ENCODE peak calls at places on chromosome 16, in five cellular contexts. D is Jurkat, Clone E6-1; R is fibroblast of lung; V is mesenchymal stem cell; C is Peyer's patch. N is an unnamed sample.

GRCh38 chr16:82874672-82875071 is 247.9 kb downstream of the CDH13 start:
- DNase-seq in R (no peak), V (no peak), D (no peak), C (no peak), N (no peak)

GRCh38 chr16:67915831-67916723 is 15.6 kb downstream of the CTRL start:
- DNase-seq in V (no peak), D (no peak), R (peak), C (peak), N (no peak)

GRCh38 chr16:58038219-58038641 is 12.7 kb downstream of the MMP15 start:
- DNase-seq in C (peak), D (no peak), V (no peak), R (no peak), N (no peak)

GRCh38 chr16:68227850-68228553 is 7.9 kb downstream of the ESRP2 start:
- DNase-seq in C (no peak), V (no peak), D (no peak), R (no peak), N (no peak)

GRCh38 chr16:23323224-23324030 is 21.3 kb downstream of the SCNN1B start:
- DNase-seq in D (no peak), V (no peak), R (no peak), C (no peak), N (no peak)

GRCh38 chr16:72859581-72859980 is 188.3 kb downstream of the ZFHX3 start:
- DNase-seq in V (no peak), R (no peak), D (no peak), C (no peak), N (no peak)

GRCh38 chr16:70746708-70747424 is 54.1 kb downstream of the VAC14 start:
- DNase-seq in D (peak), V (peak), R (peak), C (peak), N (peak)

GRCh38 chr16:85187002-85187401 is 74.7 kb upstream of the CIBAR2 start:
- DNase-seq in D (no peak), V (peak), C (no peak), R (peak), N (peak)

GRCh38 chr16:78348886-78349285 is 249.4 kb downstream of the WWOX start:
- DNase-seq in C (no peak), V (no peak), R (no peak), D (no peak), N (no peak)

GRCh38 chr16:73951541-73951940 is 345.1 kb upstream of the PSMD7 start:
- DNase-seq in R (no peak), V (no peak), D (no peak), C (no peak), N (no peak)

GRCh38 chr16:58543685-58544084 is 28.4 kb downstream of the SETD6 start:
- DNase-seq in V (no peak), C (no peak), R (no peak), D (no peak), N (no peak)

GRCh38 chr16:47317465-47318240 is 143.2 kb downstream of the ITFG1 start:
- DNase-seq in V (no peak), D (no peak), C (no peak), R (peak), N (no peak)

GRCh38 chr16:22631264-22631663 is 120.6 kb downstream of the NPIPB5 start:
- DNase-seq in D (no peak), V (no peak), C (no peak), R (no peak), N (no peak)

GRCh38 chr16:54176376-54176901 is 110.1 kb downstream of the IRX3 start:
- DNase-seq in D (no peak), V (no peak), R (no peak), C (no peak), N (peak)

GRCh38 chr16:47258874-47259461 is 115.2 kb upstream of the NETO2 start:
- DNase-seq in R (peak), D (peak), V (peak), C (no peak), N (peak)

GRCh38 chr16:68961778-68962402 is 118.6 kb downstream of the TANGO6 start:
- DNase-seq in R (no peak), V (no peak), C (no peak), D (no peak), N (no peak)

GRCh38 chr16:63422633-63423032 is 1386.4 kb upstream of the CDH8 start:
- DNase-seq in C (no peak), D (no peak), R (no peak), V (no peak), N (no peak)

GRCh38 chr16:50306287-50306686 is 39.9 kb downstream of the ADCY7 start:
- DNase-seq in R (no peak), V (no peak), D (no peak), C (peak), N (no peak)

GRCh38 chr16:53740933-53741531 is 37.1 kb downstream of the FTO start:
- DNase-seq in D (no peak), V (no peak), R (no peak), C (no peak), N (no peak)

GRCh38 chr16:525520-526180 is 1.9 kb upstream of the CAPN15 start:
- DNase-seq in D (peak), C (peak), V (peak), R (peak), N (peak)

GRCh38 chr16:89801800-89802199 is 14.6 kb downstream of the FANCA start:
- DNase-seq in D (no peak), R (no peak), V (no peak), C (no peak), N (peak)

GRCh38 chr16:27444015-27444414 is 42.0 kb downstream of the IL21R start:
- DNase-seq in V (peak), R (peak), C (no peak), D (no peak), N (no peak)

GRCh38 chr16:31727553-31727952 is 146.1 kb upstream of the ZNF267 start:
- DNase-seq in C (no peak), R (no peak), D (no peak), V (no peak), N (no peak)

GRCh38 chr16:3183445-3184139 is 4.4 kb upstream of the OR1F1 start:
- DNase-seq in C (peak), D (no peak), R (peak), V (peak), N (no peak)
- H3K4me3 ChIP-seq in C (peak), D (no peak), R (peak), V (peak), N (peak)

GRCh38 chr16:12317121-12317810 is 340.7 kb downstream of the SNX29 start:
- DNase-seq in D (no peak), C (no peak), R (no peak), V (no peak), N (no peak)
- H3K4me3 ChIP-seq in D (no peak), C (no peak), R (no peak), V (no peak), N (no peak)

GRCh38 chr16:9107025-9107970 is 15.9 kb downstream of the HAPSTR1 start:
- DNase-seq in V (no peak), R (no peak), D (no peak), C (no peak), N (peak)

GRCh38 chr16:9102379-9102778 is 10.9 kb downstream of the HAPSTR1 start:
- DNase-seq in R (peak), C (no peak), V (peak), D (no peak), N (peak)

GRCh38 chr16:9105189-9105588 is 13.7 kb downstream of the HAPSTR1 start:
- DNase-seq in D (no peak), C (no peak), V (peak), R (peak), N (peak)

GRCh38 chr16:9102943-9103342 is 11.5 kb downstream of the HAPSTR1 start:
- DNase-seq in R (no peak), C (no peak), V (no peak), D (peak), N (no peak)

GRCh38 chr16:9103546-9103945 is 12.1 kb downstream of the HAPSTR1 start:
- DNase-seq in V (no peak), R (no peak), D (no peak), C (no peak), N (no peak)
- H3K4me3 ChIP-seq in V (no peak), R (no peak), D (no peak), C (no peak), N (no peak)

DNA sequence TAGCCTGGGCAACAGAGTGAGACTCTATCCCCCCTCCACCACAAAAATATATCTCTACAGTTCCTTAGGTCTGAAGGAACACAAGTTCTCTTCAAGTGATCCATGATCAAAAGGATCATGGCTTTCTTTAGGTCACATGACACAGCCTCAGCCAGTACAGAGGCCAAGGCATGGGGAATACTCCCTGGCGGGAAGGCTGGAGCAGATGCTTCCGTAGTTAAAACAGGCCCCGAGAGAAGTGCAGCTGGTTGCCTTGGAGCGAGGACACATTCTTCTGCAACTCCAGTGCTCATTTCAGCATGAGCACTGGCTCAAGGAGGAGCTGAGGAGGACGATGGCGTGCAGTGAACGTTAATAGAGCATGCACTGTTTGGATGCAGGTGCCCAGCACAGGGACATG is 13.5 kb downstream of the CDIP1 start:
- DNase-seq in D (no peak), C (no peak), R (no peak), V (no peak), N (no peak)
- H3K4me3 ChIP-seq in D (no peak), C (no peak), R (no peak), V (no peak), N (no peak)

GRCh38 chr16:13958438-13958837 is 38.5 kb downstream of the ERCC4 start:
- DNase-seq in C (no peak), V (no peak), R (no peak), D (no peak), N (peak)

GRCh38 chr16:13957197-13958078 is 37.5 kb downstream of the ERCC4 start:
- DNase-seq in V (peak), R (peak), C (peak), D (no peak), N (peak)

GRCh38 chr16:13959626-13960025 is 39.7 kb downstream of the ERCC4 start:
- DNase-seq in C (no peak), D (no peak), R (no peak), V (no peak), N (no peak)

GRCh38 chr16:13953501-13953900 is 33.5 kb downstream of the ERCC4 start:
- DNase-seq in C (no peak), V (no peak), D (no peak), R (no peak), N (no peak)

GRCh38 chr16:13956635-13957196 is 36.8 kb downstream of the ERCC4 start:
- DNase-seq in V (no peak), D (no peak), C (no peak), R (no peak), N (no peak)
- H3K4me3 ChIP-seq in V (no peak), D (no peak), C (peak), R (peak), N (peak)

GRCh38 chr16:48383877-48384304 is 1.3 kb downstream of the SIAH1 start:
- DNase-seq in R (peak), V (peak), D (peak), C (no peak), N (no peak)

GRCh38 chr16:48384305-48384981 is 770 bp downstream of the SIAH1 start:
- DNase-seq in R (peak), C (peak), V (peak), D (no peak), N (peak)

GRCh38 chr16:48384982-48385271 is 286 bp downstream of the SIAH1 start:
- DNase-seq in R (peak), C (no peak), V (peak), D (no peak), N (peak)

GRCh38 chr16:48385272-48385953 is at the start of gene SIAH1:
- DNase-seq in V (peak), D (peak), R (peak), C (peak), N (peak)

DNA sequence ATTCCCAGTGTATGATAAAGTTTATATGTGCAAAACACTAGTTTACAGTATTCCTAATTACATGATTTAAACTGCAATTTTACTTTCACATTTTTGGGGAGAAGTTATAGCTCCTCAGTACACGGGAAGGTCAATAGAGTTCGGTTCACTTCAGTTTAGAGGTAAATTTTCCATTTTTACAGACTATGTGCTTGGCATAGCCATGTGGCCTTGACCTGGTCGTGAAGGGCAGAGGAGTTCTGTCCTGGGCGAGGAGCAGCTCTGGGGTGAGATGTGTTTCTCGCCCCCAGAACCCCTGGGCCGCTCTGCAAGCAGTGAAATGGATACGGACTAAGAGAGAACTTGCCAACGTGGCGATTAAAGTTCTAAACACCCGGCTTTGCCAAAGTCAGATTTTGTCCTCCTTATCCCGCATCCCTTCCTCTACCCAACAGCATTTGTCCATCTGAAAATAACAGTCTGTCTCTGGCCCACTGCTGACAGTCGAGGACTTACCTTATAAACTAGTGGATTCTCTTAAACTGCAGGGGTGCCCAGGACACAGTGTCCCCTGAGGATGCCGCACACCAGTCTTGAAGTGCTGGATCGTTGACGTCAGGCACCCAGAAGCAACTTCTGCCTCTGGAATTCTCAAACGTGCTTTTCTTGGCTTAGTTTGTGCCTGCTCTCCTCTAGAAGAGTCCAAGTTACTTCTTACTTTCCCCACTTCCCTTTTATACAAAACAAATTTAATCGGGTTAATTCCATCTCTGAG is 1.5 kb upstream of the SIAH1 start:
- DNase-seq in V (no peak), D (no peak), R (no peak), C (no peak), N (no peak)
- H3K4me3 ChIP-seq in V (no peak), D (no peak), R (no peak), C (no peak), N (no peak)

N was measured in fibroblast of villous mesenchyme.